ENCODE peak calls at places on chromosomes 13 and 19, in six cellular contexts. I is left ventricle myocardium inferior; M is CD8-positive, alpha-beta T cell; K is AG09309; G is A673; S is OCI-LY7. L is an unnamed sample.
A peak's percentile ranks its signal among the peaks of the same experiment; 100 is the strongest.

GRCh38 chr13:68050746-68051145 is 820.6 kb upstream of the PCDH9 start:
- DNase-seq in I (no peak), M (no peak), K (no peak), G (no peak), S (no peak), L (no peak)

GRCh38 chr13:111480976-111481375 is 160.5 kb downstream of the TEX29 start:
- DNase-seq in I (no peak), M (no peak), K (no peak), G (no peak), S (no peak), L (no peak)

GRCh38 chr19:41925208-41926003 is 2.8 kb downstream of the ERFL start:
- DNase-seq in I (no peak), M (no peak), K (no peak), G (no peak), S (no peak), L (no peak)

GRCh38 chr19:5934779-5935472 is 20.9 kb downstream of the CAPS start:
- DNase-seq in I (peak; percentile 40), M (no peak), K (peak; percentile 46), G (no peak), S (no peak), L (no peak)

GRCh38 chr19:54294539-54294938 is 13.6 kb upstream of the LILRB2 start:
- DNase-seq in I (no peak), M (no peak), K (no peak), G (no peak), S (no peak), L (no peak)

GRCh38 chr13:98523455-98524102 is 53.3 kb downstream of the STK24 start:
- DNase-seq in I (no peak), M (no peak), K (no peak), G (no peak), S (peak; percentile 28), L (no peak)

GRCh38 chr13:45807520-45808099 is 43.9 kb downstream of the SIAH3 start:
- DNase-seq in I (no peak), M (peak; percentile 26), K (peak; percentile 1), G (peak; percentile 73), S (peak; percentile 36), L (no peak)

GRCh38 chr13:99265823-99266426 is 7.7 kb upstream of the GPR18 start:
- DNase-seq in I (no peak), M (no peak), K (no peak), G (peak; percentile 48), S (peak; percentile 61), L (no peak)

GRCh38 chr13:80342541-80343371 is 1.8 kb upstream of the SPRY2 start:
- DNase-seq in I (peak; percentile 91), M (peak; percentile 64), K (no peak), G (peak; percentile 81), S (peak; percentile 14), L (peak; percentile 87)

GRCh38 chr13:50911051-50911690 is 1.6 kb downstream of the RNASEH2B start:
- DNase-seq in I (no peak), M (no peak), K (no peak), G (peak; percentile 19), S (peak; percentile 68), L (no peak)

GRCh38 chr19:44571830-44572661 is 41.3 kb upstream of the IGSF23 start:
- DNase-seq in I (no peak), M (no peak), K (no peak), G (no peak), S (no peak), L (no peak)

GRCh38 chr13:110323172-110323851 is 16.2 kb downstream of the COL4A2 start:
- DNase-seq in I (no peak), M (no peak), K (no peak), G (peak; percentile 41), S (no peak), L (no peak)

GRCh38 chr13:69601661-69602060 is 506.0 kb upstream of the ATXN8OS start:
- DNase-seq in I (no peak), M (no peak), K (no peak), G (no peak), S (no peak), L (no peak)

GRCh38 chr19:8682931-8683330 is 15.7 kb downstream of the ACTL9 start:
- DNase-seq in I (no peak), M (no peak), K (no peak), G (no peak), S (no peak), L (no peak)

GRCh38 chr19:10519421-10519820 is 2.2 kb upstream of the S1PR5 start:
- DNase-seq in I (no peak), M (no peak), K (no peak), G (no peak), S (no peak), L (no peak)

GRCh38 chr19:38656171-38656981 is 8.9 kb downstream of the ACTN4 start:
- DNase-seq in I (no peak), M (no peak), K (no peak), G (peak; percentile 74), S (no peak), L (no peak)

GRCh38 chr19:474126-475078 is 13.6 kb upstream of the SHC2 start:
- DNase-seq in I (peak; percentile 55), M (no peak), K (no peak), G (no peak), S (no peak), L (no peak)

GRCh38 chr13:48531416-48532145 is 1.3 kb downstream of the RCBTB2 start:
- DNase-seq in I (no peak), M (no peak), K (no peak), G (no peak), S (peak; percentile 38), L (no peak)

GRCh38 chr19:39405930-39406655 is 554 bp upstream of the ZFP36 start:
- DNase-seq in I (no peak), M (peak; percentile 95), K (no peak), G (peak; percentile 66), S (peak; percentile 84), L (peak; percentile 77)

GRCh38 chr13:20945952-20946383 is 43.4 kb upstream of the XPO4 start:
- DNase-seq in I (peak; percentile 18), M (no peak), K (no peak), G (no peak), S (no peak), L (no peak)
- H3K4me3 ChIP-seq in I (peak overlapping the region; percentile 50), M (no peak overlapping the region), K (no peak overlapping the region), G (no peak overlapping the region), S (no peak overlapping the region), L (peak overlapping the region; percentile 63)

GRCh38 chr13:35744566-35745203 is 268.2 kb upstream of the MAB21L1 start:
- DNase-seq in I (no peak), M (no peak), K (no peak), G (no peak), S (no peak), L (no peak)

GRCh38 chr13:35743165-35743564 is 266.7 kb upstream of the MAB21L1 start:
- DNase-seq in I (no peak), M (no peak), K (no peak), G (no peak), S (no peak), L (no peak)

GRCh38 chr13:35744144-35744543 is 267.7 kb upstream of the MAB21L1 start:
- DNase-seq in I (no peak), M (no peak), K (no peak), G (no peak), S (no peak), L (no peak)

GRCh38 chr13:35741657-35742056 is 265.2 kb upstream of the MAB21L1 start:
- DNase-seq in I (no peak), M (no peak), K (no peak), G (no peak), S (no peak), L (no peak)

DNA sequence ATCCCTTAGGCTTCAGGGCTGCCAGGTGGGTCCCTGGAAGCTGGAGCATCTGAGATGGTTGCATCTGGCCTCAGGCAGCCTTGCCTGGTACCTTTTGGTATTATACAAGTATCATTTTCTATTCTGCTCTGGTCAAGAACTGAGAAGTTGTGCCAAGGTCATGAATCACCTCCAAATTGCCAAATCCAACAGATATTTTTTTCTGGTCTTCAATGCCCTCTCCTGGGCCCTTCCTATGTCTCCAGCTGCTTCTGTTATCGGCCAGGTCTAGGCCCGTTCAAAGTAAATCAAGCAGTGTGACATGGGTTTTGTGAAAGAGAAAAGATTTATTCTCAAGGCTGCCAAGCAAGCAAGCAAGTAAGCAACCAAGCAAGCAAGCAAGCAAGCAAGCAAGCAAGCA is 271.1 kb upstream of the MAB21L1 start:
- DNase-seq in I (no peak), M (no peak), K (no peak), G (no peak), S (no peak), L (no peak)
- TF ChIP-seq CTCF in I (no peak), M (no peak), K (no peak), G (no peak), S (no peak), L (no peak)

DNA sequence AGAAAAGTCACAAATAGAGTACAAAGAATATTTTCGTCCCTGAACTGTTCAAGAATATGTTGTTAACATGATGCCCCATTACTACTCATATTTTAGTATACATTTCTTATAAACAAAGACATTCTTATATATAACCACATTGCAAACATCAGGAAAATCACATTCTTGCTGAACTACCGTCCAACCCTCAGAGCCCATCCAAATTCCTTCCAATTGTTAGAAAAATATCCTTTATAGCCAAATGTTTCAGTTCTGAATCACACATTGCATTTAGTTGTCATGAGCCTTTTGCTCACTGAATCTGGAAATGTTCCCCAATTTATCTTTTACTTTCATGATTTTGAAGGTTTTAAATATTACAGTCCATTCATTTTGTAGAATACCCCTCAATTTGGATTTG is 467.8 kb upstream of the ARGLU1 start:
- DNase-seq in I (no peak), M (no peak), K (no peak), G (no peak), S (no peak), L (no peak)
- H3K4me3 ChIP-seq in I (no peak overlapping the region), M (no peak overlapping the region), K (no peak overlapping the region), G (no peak overlapping the region), S (no peak overlapping the region), L (no peak overlapping the region)

GRCh38 chr19:50008532-50008931 is 16.6 kb downstream of the VRK3 start:
- DNase-seq in I (peak; percentile 24), M (no peak), K (no peak), G (peak; percentile 49), S (no peak), L (no peak)
- TF ChIP-seq CTCF in I (peak; percentile 12), M (no peak), K (no peak), G (peak; percentile 58), S (peak; percentile 66), L (no peak)

DNA sequence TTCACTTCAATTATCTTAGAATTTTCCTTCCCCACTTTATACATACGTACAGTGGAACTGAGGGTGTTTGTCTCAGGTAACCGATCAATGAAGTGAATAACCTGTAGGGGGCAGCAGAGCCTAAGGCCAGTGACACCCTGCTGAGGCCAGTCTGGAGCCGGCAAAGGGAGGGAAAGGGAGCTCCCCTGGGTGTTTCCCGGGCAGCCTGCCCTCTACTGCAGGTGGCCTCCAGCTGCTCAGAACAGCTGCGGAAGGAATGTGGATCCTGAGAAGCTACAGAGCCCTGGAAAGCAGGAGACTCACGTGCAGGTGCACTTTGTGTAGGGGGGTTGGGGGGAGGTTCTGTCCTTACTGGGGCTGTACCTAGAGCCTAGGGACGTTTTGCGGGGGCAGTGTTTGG is 832 bp upstream of the ZNF491 start:
- DNase-seq in I (peak; percentile 85), M (peak; percentile 78), K (peak; percentile 52), G (peak; percentile 87), S (peak; percentile 90), L (peak; percentile 79)
- H3K4me3 ChIP-seq in I (peak overlapping the region; percentile 92), M (no peak overlapping the region), K (no peak overlapping the region), G (peak overlapping the region; percentile 62), S (peak overlapping the region; percentile 75), L (peak overlapping the region; percentile 85)

DNA sequence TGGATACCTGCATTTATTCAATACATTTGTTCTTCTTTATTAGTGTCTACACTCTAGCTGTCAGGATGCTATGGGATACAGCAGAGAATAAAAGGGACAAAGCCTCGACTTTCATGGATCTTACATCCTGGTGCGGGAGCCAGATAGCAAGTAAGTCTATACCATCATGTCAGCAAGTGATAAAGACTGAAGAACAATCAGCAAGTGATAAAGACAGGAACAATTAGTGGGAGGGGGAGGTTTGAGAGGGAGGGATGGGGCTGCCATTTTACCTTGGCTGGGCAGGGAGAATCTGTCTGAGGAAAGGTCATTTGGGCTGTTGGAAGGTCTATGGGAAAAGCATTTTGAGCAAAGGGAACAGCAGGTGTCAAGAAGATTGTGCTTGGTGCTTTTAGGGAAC is 2.6 kb upstream of the UBE2S start:
- DNase-seq in I (no peak), M (no peak), K (no peak), G (no peak), S (no peak), L (no peak)
- TF ChIP-seq CTCF in I (no peak), M (no peak), K (no peak), G (no peak), S (no peak), L (no peak)

L was measured in dorsolateral prefrontal cortex.